ENCODE peak calls at places on chromosomes 7 and 10, in ten cellular contexts. X is fibroblast of mammary gland; F is NCI-H1092 treated with DMSO at 0.1 percent for 48 hours; U is activated CD4-positive, CD25-positive, alpha-beta regulatory T cell treated with anti-CD3 and anti-CD28 coated beads, Interleukin-2, amount 50 U/mL, for 16 hours; D is endothelial cell; G is activated CD4-positive, alpha-beta T cell treated with anti-CD3 and anti-CD28 coated beads, Interleukin-2, amount 50 U/mL, for 1 hour; J is SJSA1; V is upper lobe of right lung; Q is choroid plexus epithelial cell; C is activated CD8-positive, alpha-beta memory T cell treated with anti-CD3 and anti-CD28 coated beads for 24 hours. B is an unnamed sample.
A peak's percentile ranks its signal among the peaks of the same experiment; 100 is the strongest.

GRCh38 chr10:102452672-102453340 is 1.5 kb upstream of the C10orf95 start:
- DNase-seq in X (peak; percentile 90), F (no peak), U (no peak), D (no peak), G (no peak), J (peak; percentile 78), V (no peak), Q (peak; percentile 56), C (peak; percentile 80), B (no peak)

GRCh38 chr7:2544541-2545188 is 10.7 kb downstream of the BRAT1 start:
- DNase-seq in X (no peak), F (no peak), U (no peak), D (no peak), G (no peak), J (no peak), V (no peak), Q (no peak), C (no peak), B (no peak)

GRCh38 chr7:116780521-116780920 is 81.9 kb upstream of the CAPZA2 start:
- DNase-seq in X (no peak), F (no peak), U (no peak), D (no peak), G (no peak), J (no peak), V (no peak), Q (no peak), C (no peak), B (no peak)

GRCh38 chr7:102883098-102883860 is 29.5 kb upstream of the LRRC17 start:
- DNase-seq in X (peak; percentile 84), F (no peak), U (no peak), D (no peak), G (no peak), J (no peak), V (no peak), Q (peak; percentile 82), C (no peak), B (no peak)

GRCh38 chr7:138964838-138965436 is 16.3 kb downstream of the KIAA1549 start:
- DNase-seq in X (no peak), F (no peak), U (no peak), D (no peak), G (no peak), J (no peak), V (no peak), Q (no peak), C (no peak), B (no peak)

GRCh38 chr10:49592726-49593563 is 17.2 kb upstream of the SLC18A3 start:
- DNase-seq in X (peak; percentile 47), F (peak; percentile 27), U (peak; percentile 19), D (peak; percentile 78), G (peak; percentile 51), J (peak; percentile 67), V (no peak), Q (peak; percentile 73), C (peak; percentile 80), B (peak; percentile 62)

GRCh38 chr7:107874605-107875446 is 16.2 kb upstream of the DLD start:
- DNase-seq in X (peak; percentile 66), F (peak; percentile 73), U (no peak), D (peak; percentile 54), G (peak; percentile 20), J (peak; percentile 52), V (no peak), Q (peak; percentile 87), C (no peak), B (peak; percentile 26)

GRCh38 chr10:43857206-43857952 is 208.7 kb upstream of the ZNF32 start:
- DNase-seq in X (peak; percentile 95), F (no peak), U (no peak), D (no peak), G (no peak), J (peak; percentile 64), V (no peak), Q (peak; percentile 89), C (no peak), B (no peak)

GRCh38 chr7:157043745-157044144 is 33.3 kb upstream of the MNX1 start:
- DNase-seq in X (peak; percentile 86), F (no peak), U (no peak), D (no peak), G (no peak), J (no peak), V (no peak), Q (peak; percentile 47), C (no peak), B (no peak)

GRCh38 chr10:11082551-11082950 is 64.9 kb downstream of the CELF2 start:
- DNase-seq in X (peak; percentile 31), F (no peak), U (no peak), D (no peak), G (no peak), J (no peak), V (no peak), Q (peak; percentile 1), C (no peak), B (no peak)

GRCh38 chr7:17779381-17779780 is 160.9 kb downstream of the SNX13 start:
- DNase-seq in X (no peak), F (no peak), U (no peak), D (no peak), G (no peak), J (no peak), V (no peak), Q (no peak), C (no peak), B (no peak)

GRCh38 chr10:125720002-125720382 is 483 bp downstream of the EDRF1 start:
- DNase-seq in X (peak; percentile 26), F (peak; percentile 20), U (no peak), D (no peak), G (no peak), J (no peak), V (no peak), Q (peak; percentile 3), C (no peak), B (no peak)

GRCh38 chr10:122441961-122442360 is 12.5 kb upstream of the ARMS2 start:
- DNase-seq in X (peak; percentile 78), F (no peak), U (no peak), D (no peak), G (no peak), J (no peak), V (no peak), Q (peak; percentile 63), C (no peak), B (no peak)

GRCh38 chr7:103799298-103799697 is 190.2 kb downstream of the RELN start:
- DNase-seq in X (no peak), F (no peak), U (no peak), D (no peak), G (no peak), J (no peak), V (no peak), Q (no peak), C (no peak), B (no peak)

GRCh38 chr7:76428868-76429805 is 4.4 kb downstream of the ZP3 start:
- DNase-seq in X (peak; percentile 34), F (no peak), U (no peak), D (peak; percentile 27), G (no peak), J (peak; percentile 37), V (no peak), Q (peak; percentile 37), C (no peak), B (no peak)

GRCh38 chr10:89414879-89415821 is 782 bp downstream of the IFIT5 start:
- DNase-seq in X (peak; percentile 40), F (peak; percentile 33), U (no peak), D (peak; percentile 45), G (peak; percentile 44), J (peak; percentile 68), V (peak; percentile 82), Q (peak; percentile 46), C (peak; percentile 78), B (peak; percentile 43)

GRCh38 chr7:266851-267840 is 22.8 kb upstream of the FOXL3 start:
- DNase-seq in X (no peak), F (peak; percentile 22), U (no peak), D (no peak), G (no peak), J (no peak), V (no peak), Q (no peak), C (no peak), B (no peak)

GRCh38 chr7:135918134-135918533 is 59.0 kb downstream of the MTPN start:
- DNase-seq in X (no peak), F (no peak), U (no peak), D (no peak), G (no peak), J (no peak), V (no peak), Q (peak; percentile 13), C (no peak), B (no peak)

GRCh38 chr7:86667732-86668131 is 24.0 kb downstream of the GRM3 start:
- DNase-seq in X (no peak), F (peak; percentile 67), U (no peak), D (peak; percentile 31), G (no peak), J (no peak), V (no peak), Q (no peak), C (no peak), B (no peak)

GRCh38 chr10:30637881-30638467 is 8.4 kb upstream of the LYZL2 start:
- DNase-seq in X (peak; percentile 94), F (no peak), U (no peak), D (no peak), G (no peak), J (peak; percentile 74), V (no peak), Q (peak; percentile 93), C (no peak), B (no peak)

GRCh38 chr10:61503051-61503450 is 49.9 kb upstream of the TMEM26 start:
- DNase-seq in X (peak; percentile 67), F (no peak), U (no peak), D (no peak), G (no peak), J (no peak), V (no peak), Q (no peak), C (no peak), B (no peak)